ENCODE peak calls at places on chromosomes 11 and 22, in seven cellular contexts. Q is activated T-cell treated with anti-CD3 and anti-CD28 coated beads for 1 hour, D is A549, P is HCEC 1CT, C is naive B cell, B is putamen, A is substantia nigra. K is an unnamed sample.
A peak's percentile ranks its signal among the peaks of the same experiment; 100 is the strongest.

GRCh38 chr22:48279465-48279765 is 1517.0 kb downstream of the TBC1D22A start:
- DNase-seq in C (no peak), A (no peak), Q (no peak), P (no peak), D (no peak), B (no peak), K (no peak)

GRCh38 chr22:17239156-17239701 is 20.0 kb upstream of the ADA2 start:
- DNase-seq in B (no peak), D (no peak), Q (no peak), P (no peak), A (no peak), C (no peak), K (no peak)

GRCh38 chr11:58927393-58928081 is 11.8 kb upstream of the GLYATL1 start:
- DNase-seq in A (no peak), C (no peak), Q (no peak), B (no peak), D (no peak), P (peak; percentile 28), K (no peak)

GRCh38 chr11:34255101-34255500 is 102.7 kb downstream of the ABTB2 start:
- DNase-seq in Q (no peak), D (no peak), C (no peak), B (no peak), A (no peak), P (no peak), K (no peak)

GRCh38 chr11:79253280-79253679 is 187.6 kb downstream of the TENM4 start:
- DNase-seq in A (peak; percentile 56), B (peak; percentile 93), Q (no peak), C (no peak), D (no peak), P (no peak), K (no peak)

GRCh38 chr11:113849713-113850112 is 25.7 kb downstream of the USP28 start:
- DNase-seq in P (no peak), B (no peak), D (no peak), Q (no peak), A (no peak), C (no peak), K (no peak)

GRCh38 chr22:36986242-36986821 is 32.9 kb downstream of the TST start:
- DNase-seq in P (peak; percentile 5), D (peak; percentile 45), B (no peak), Q (no peak), A (no peak), C (no peak), K (no peak)

GRCh38 chr22:47798229-47798628 is 1035.8 kb downstream of the TBC1D22A start:
- DNase-seq in D (no peak), A (no peak), C (no peak), Q (no peak), P (no peak), B (no peak), K (no peak)

GRCh38 chr11:30311189-30311588 is 11.7 kb upstream of the ARL14EP start:
- DNase-seq in D (no peak), A (no peak), B (no peak), C (no peak), Q (no peak), P (no peak), K (no peak)

GRCh38 chr11:12411806-12412727 is 34.7 kb downstream of the PARVA start:
- DNase-seq in P (peak; percentile 92), C (no peak), A (no peak), D (peak; percentile 74), Q (peak; percentile 4), B (no peak), K (no peak)

GRCh38 chr22:37126882-37127281 is 17.4 kb upstream of the TMPRSS6 start:
- DNase-seq in A (no peak), P (no peak), Q (no peak), C (no peak), B (no peak), D (no peak), K (no peak)

GRCh38 chr11:120316880-120317688 is 8.0 kb upstream of the TLCD5 start:
- DNase-seq in Q (no peak), P (no peak), B (no peak), D (no peak), A (no peak), C (no peak), K (no peak)

GRCh38 chr11:2521681-2522630 is 77.1 kb downstream of the KCNQ1 start:
- DNase-seq in Q (no peak), A (no peak), D (no peak), C (no peak), B (no peak), P (no peak), K (no peak)

GRCh38 chr22:24236656-24237055 is 8.2 kb downstream of the GGT5 start:
- DNase-seq in B (no peak), A (no peak), P (no peak), Q (no peak), D (no peak), C (no peak), K (no peak)

GRCh38 chr22:36371920-36372319 is 15.8 kb downstream of the MYH9 start:
- DNase-seq in P (peak; percentile 15), A (no peak), D (no peak), C (no peak), Q (no peak), B (no peak), K (no peak)

GRCh38 chr22:23790819-23791736 is 4.3 kb downstream of the SMARCB1 start:
- DNase-seq in A (no peak), B (no peak), C (no peak), D (no peak), Q (no peak), P (peak; percentile 24), K (no peak)

GRCh38 chr22:39205344-39206021 is 39.3 kb downstream of the PDGFB start:
- DNase-seq in D (peak; percentile 65), B (no peak), Q (no peak), C (no peak), A (no peak), P (peak; percentile 72), K (no peak)

GRCh38 chr11:121706884-121707283 is 254.1 kb upstream of the SORL1-AS1 start:
- DNase-seq in A (no peak), B (no peak), Q (no peak), P (no peak), D (no peak), C (no peak), K (no peak)

GRCh38 chr22:46613606-46613997 is 6.6 kb upstream of the GRAMD4 start:
- DNase-seq in B (no peak), P (no peak), Q (no peak), C (no peak), D (no peak), A (no peak), K (peak; percentile 28)

GRCh38 chr11:127334466-127334865 is 333.9 kb upstream of the KIRREL3 start:
- DNase-seq in Q (no peak), C (no peak), D (no peak), A (no peak), P (no peak), B (no peak), K (no peak)

GRCh38 chr11:33830903-33831648 is 56.8 kb upstream of the FBXO3 start:
- DNase-seq in D (no peak), P (no peak), C (no peak), Q (no peak), A (no peak), B (no peak), K (no peak)

GRCh38 chr11:84558085-84558905 is 1068.8 kb downstream of the DLG2 start:
- DNase-seq in B (no peak), C (peak; percentile 10), P (peak; percentile 43), D (peak; percentile 77), A (peak; percentile 9), Q (no peak), K (no peak)